ENCODE peak calls at places on chromosome 11, in six cellular contexts. V is lower lobe of right lung; G is nucleus accumbens; F is stimulated activated naive CD8-positive, alpha-beta T cell treated with anti-CD3 and anti-CD28 coated beads, Interleukin-15, amount 100 ng/mL, for 72 hours; D is A172; A is lower leg skin. X is an unnamed sample.

GRCh38 chr11:124841186-124841585 is 24.0 kb upstream of the ROBO3 start:
- DNase-seq in A (no peak), G (no peak), D (peak), V (no peak), F (no peak), X (no peak)

GRCh38 chr11:88100161-88100560 is 75.1 kb downstream of the RAB38 start:
- DNase-seq in V (no peak), D (no peak), G (no peak), F (no peak), A (no peak), X (no peak)

GRCh38 chr11:70473873-70474690 is 75.8 kb downstream of the CTTN start:
- DNase-seq in D (no peak), A (no peak), G (no peak), V (no peak), F (no peak), X (no peak)

GRCh38 chr11:68074584-68075352 is 35.9 kb downstream of the TCIRG1 start:
- DNase-seq in G (no peak), F (no peak), V (no peak), D (no peak), A (no peak), X (no peak)

GRCh38 chr11:115919341-115920086 is 415.3 kb upstream of the CADM1 start:
- DNase-seq in G (no peak), V (no peak), D (peak), A (no peak), F (peak), X (no peak)

GRCh38 chr11:47204633-47204989 is 10.2 kb upstream of the DDB2 start:
- DNase-seq in D (peak), G (no peak), F (no peak), A (no peak), V (no peak), X (no peak)

GRCh38 chr11:8833568-8834275 is 77.3 kb upstream of the AKIP1 start:
- DNase-seq in F (no peak), A (no peak), V (no peak), D (peak), G (no peak), X (no peak)

GRCh38 chr11:74871037-74871436 is 77.9 kb downstream of the XRRA1 start:
- DNase-seq in A (no peak), F (no peak), D (no peak), G (no peak), V (no peak), X (no peak)

GRCh38 chr11:69774354-69775162 is 583 bp downstream of the FGF4 start:
- DNase-seq in G (no peak), A (no peak), D (no peak), F (no peak), V (no peak), X (no peak)

GRCh38 chr11:112928136-112928535 is 33.1 kb upstream of the NCAM1 start:
- DNase-seq in G (no peak), D (no peak), A (no peak), F (no peak), V (no peak), X (no peak)

GRCh38 chr11:114340311-114341131 is 44.3 kb downstream of the NNMT start:
- DNase-seq in G (no peak), D (peak), V (peak), A (peak), F (peak), X (no peak)

GRCh38 chr11:112166561-112166960 is 611 bp upstream of the TEX12 start:
- DNase-seq in D (no peak), A (no peak), F (no peak), V (no peak), G (no peak), X (no peak)

GRCh38 chr11:45646275-45646970 is 19.0 kb downstream of the CHST1 start:
- DNase-seq in G (no peak), A (peak), F (no peak), D (peak), V (no peak), X (no peak)

GRCh38 chr11:75582935-75583709 is 21.1 kb downstream of the SERPINH1 start:
- DNase-seq in G (peak), F (peak), V (peak), D (peak), A (peak), X (peak)

GRCh38 chr11:31560842-31561476 is 51.4 kb downstream of the ELP4 start:
- DNase-seq in A (no peak), G (no peak), V (no peak), D (no peak), F (no peak), X (no peak)

GRCh38 chr11:132523929-132524328 is 1008.4 kb downstream of the OPCML start:
- DNase-seq in V (no peak), D (no peak), F (no peak), G (no peak), A (no peak), X (no peak)

GRCh38 chr11:64661146-64661545 is 61.9 kb downstream of the NRXN2 start:
- DNase-seq in D (peak), V (peak), G (no peak), F (no peak), A (no peak), X (peak)

GRCh38 chr11:26348776-26349175 is 16.8 kb downstream of the ANO3 start:
- DNase-seq in G (no peak), D (no peak), A (no peak), F (no peak), V (no peak), X (no peak)